ENCODE peak calls at places on chromosome 21, in eight cellular contexts. K is fibroblast of lung, Y is MM.1S, I is Peyer's patch, M is lower lobe of right lung, Q is bronchial epithelial cell, U is heart left ventricle, O is WERI-Rb-1. C is an unnamed sample.

GRCh38 chr21:35134299-35134698 is 85.2 kb upstream of the RUNX1 start:
- DNase-seq in K (no peak), Y (no peak), I (no peak), M (no peak), Q (no peak), U (no peak), O (no peak), C (no peak)

GRCh38 chr21:32306021-32306780 is 7.5 kb downstream of the MRAP start:
- DNase-seq in K (peak; percentile 5), Y (no peak), I (no peak), M (no peak), Q (no peak), U (no peak), O (peak; percentile 50), C (no peak)

GRCh38 chr21:27802816-27803475 is 836.1 kb upstream of the ADAMTS5 start:
- DNase-seq in K (no peak), Y (peak; percentile 67), I (peak; percentile 60), M (no peak), Q (no peak), U (peak; percentile 9), O (peak; percentile 26), C (no peak)

GRCh38 chr21:26437326-26438009 is 135.6 kb downstream of the CYYR1 start:
- DNase-seq in K (peak; percentile 62), Y (no peak), I (no peak), M (no peak), Q (no peak), U (no peak), O (no peak), C (no peak)

GRCh38 chr21:9839011-9839661 is 682.2 kb upstream of the TPTE start:
- DNase-seq in K (no peak), Y (no peak), I (no peak), M (peak; percentile 53), Q (no peak), U (no peak), O (no peak), C (no peak)

GRCh38 chr21:38067086-38067739 is 151.0 kb upstream of the KCNJ6 start:
- DNase-seq in K (no peak), Y (no peak), I (no peak), M (no peak), Q (no peak), U (no peak), O (no peak), C (no peak)

GRCh38 chr21:33036430-33037162 is 10.9 kb downstream of the OLIG2 start:
- DNase-seq in K (peak; percentile 75), Y (peak; percentile 92), I (no peak), M (peak; percentile 60), Q (peak; percentile 44), U (no peak), O (no peak), C (no peak)

GRCh38 chr21:26506951-26507350 is 66.1 kb downstream of the CYYR1 start:
- DNase-seq in K (peak; percentile 54), Y (no peak), I (no peak), M (no peak), Q (peak; percentile 89), U (no peak), O (no peak), C (no peak)

GRCh38 chr21:26199471-26199870 is 28.9 kb upstream of the APP start:
- DNase-seq in K (peak; percentile 81), Y (no peak), I (no peak), M (no peak), Q (peak; percentile 95), U (no peak), O (no peak), C (no peak)

DNA sequence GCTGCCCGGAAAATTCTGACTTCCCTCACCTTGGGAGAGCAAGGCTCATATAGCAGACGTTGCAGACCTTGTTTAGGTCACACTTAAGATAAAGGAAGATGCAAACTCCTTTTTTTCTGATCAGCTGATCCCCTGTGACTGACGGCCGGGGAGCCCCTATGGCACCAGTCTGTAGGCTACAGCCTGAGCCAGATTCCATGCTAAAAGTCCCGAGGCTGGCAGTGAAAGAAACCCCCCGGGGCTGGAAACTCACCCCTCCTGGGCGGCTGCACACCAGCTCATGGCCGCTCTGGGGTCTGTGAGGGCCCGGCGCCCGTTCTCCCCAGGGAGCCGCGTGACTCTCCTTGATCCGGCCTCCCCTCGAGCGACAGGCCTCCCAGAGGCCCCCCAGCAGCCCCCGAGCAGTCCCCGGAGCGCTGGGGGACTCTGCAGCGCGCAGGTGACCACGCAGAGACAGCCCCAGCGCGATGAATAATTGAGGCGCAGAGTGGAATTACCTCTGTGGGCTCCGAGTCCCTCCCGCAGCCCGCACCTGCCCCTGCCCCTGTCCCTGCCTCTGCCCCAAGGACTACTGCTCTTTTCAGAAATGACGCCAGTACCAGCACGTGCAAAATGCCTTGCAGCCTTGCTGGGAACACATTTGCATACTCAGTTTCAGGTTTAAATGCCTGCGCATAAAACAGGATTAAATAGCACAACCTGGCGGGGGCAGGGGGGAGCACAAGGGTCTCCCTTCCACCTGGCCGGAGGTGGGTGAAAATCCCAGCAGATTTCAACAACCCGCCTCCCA is 62.6 kb upstream of the CLDN14 start:
- DNase-seq in K (no peak), Y (peak; percentile 98), I (no peak), M (no peak), Q (peak; percentile 3), U (no peak), O (no peak), C (peak; percentile 80)
- TF ChIP-seq CTCF in K (no peak), Y (peak; percentile 94), I (no peak), M (no peak), Q (peak; percentile 2), U (no peak), O (no peak), C (peak; percentile 74)

DNA sequence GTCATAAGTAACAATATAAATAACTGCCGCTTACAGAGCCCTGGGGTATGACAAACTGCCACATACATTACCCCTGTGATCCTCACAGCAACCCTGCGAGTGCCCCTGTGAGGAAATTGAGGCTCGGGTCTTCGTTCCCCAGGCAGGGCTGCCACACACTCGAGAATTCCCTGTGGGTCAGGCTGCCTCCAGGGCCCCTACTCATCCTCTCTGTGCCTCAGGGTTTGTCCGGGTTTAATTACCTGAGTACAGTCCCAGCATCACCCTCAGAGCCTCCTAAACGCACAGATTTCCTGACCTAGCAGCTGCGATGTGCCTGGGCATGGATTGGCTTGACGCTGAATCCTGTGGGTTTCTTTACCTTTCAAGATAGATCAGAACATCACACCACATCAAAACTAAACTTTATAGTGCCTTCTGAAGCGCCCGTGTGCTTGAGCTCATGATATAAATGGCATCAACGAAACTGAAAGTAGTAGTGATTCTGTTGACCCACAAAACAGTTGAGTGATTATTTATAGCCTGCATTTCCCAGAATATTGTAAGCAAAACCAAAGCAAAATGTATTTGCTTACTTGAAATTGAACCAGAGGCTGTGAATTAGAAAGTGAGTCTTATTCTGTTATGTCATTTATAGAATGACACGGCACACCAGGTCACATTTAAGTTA is 14.0 kb downstream of the SLC37A1 start:
- DNase-seq in K (no peak), Y (peak; percentile 98), I (peak; percentile 69), M (no peak), Q (no peak), U (no peak), O (no peak), C (peak; percentile 67)
- H3K4me3 ChIP-seq in K (no peak overlapping the region), Y (peak overlapping the region; percentile 30), I (peak overlapping the region; percentile 24), M (peak overlapping the region; percentile 25), Q (no peak overlapping the region), U (no peak overlapping the region), O (no peak overlapping the region), C (peak overlapping the region; percentile 6)

GRCh38 chr21:44498280-44498964 is 41.6 kb downstream of the KRTAP10-1 start:
- DNase-seq in K (no peak), Y (no peak), I (no peak), M (no peak), Q (no peak), U (no peak), O (no peak), C (no peak)

GRCh38 chr21:44496196-44496899 is 41.0 kb downstream of the LRRC3 start:
- DNase-seq in K (no peak), Y (no peak), I (no peak), M (no peak), Q (no peak), U (no peak), O (no peak), C (no peak)

GRCh38 chr21:44496900-44497550 is 41.7 kb downstream of the LRRC3 start:
- DNase-seq in K (no peak), Y (no peak), I (no peak), M (no peak), Q (no peak), U (no peak), O (no peak), C (no peak)

GRCh38 chr21:44498965-44499560 is 40.9 kb downstream of the KRTAP10-1 start:
- DNase-seq in K (no peak), Y (no peak), I (no peak), M (no peak), Q (no peak), U (no peak), O (no peak), C (no peak)

GRCh38 chr21:44497641-44498243 is 42.3 kb downstream of the KRTAP10-1 start:
- DNase-seq in K (no peak), Y (no peak), I (no peak), M (no peak), Q (no peak), U (no peak), O (peak; percentile 45), C (no peak)
- H3K27me3 ChIP-seq in K (no peaks in the 10 kb centered on the region), Y (peaks cover 100% of the 10 kb centered on the region), I (no peaks in the 10 kb centered on the region), M (peaks cover 26% of the 10 kb centered on the region), Q (no peaks in the 10 kb centered on the region), U (no peaks in the 10 kb centered on the region), O (no peaks in the 10 kb centered on the region), C (no peaks in the 10 kb centered on the region)

GRCh38 chr21:14541840-14542495 is 4.1 kb downstream of the SAMSN1 start:
- DNase-seq in K (no peak), Y (no peak), I (no peak), M (no peak), Q (no peak), U (no peak), O (no peak), C (no peak)
- TF ChIP-seq CTCF in K (no peak), Y (no peak), I (no peak), M (no peak), Q (no peak), U (no peak), O (no peak), C (no peak)

DNA sequence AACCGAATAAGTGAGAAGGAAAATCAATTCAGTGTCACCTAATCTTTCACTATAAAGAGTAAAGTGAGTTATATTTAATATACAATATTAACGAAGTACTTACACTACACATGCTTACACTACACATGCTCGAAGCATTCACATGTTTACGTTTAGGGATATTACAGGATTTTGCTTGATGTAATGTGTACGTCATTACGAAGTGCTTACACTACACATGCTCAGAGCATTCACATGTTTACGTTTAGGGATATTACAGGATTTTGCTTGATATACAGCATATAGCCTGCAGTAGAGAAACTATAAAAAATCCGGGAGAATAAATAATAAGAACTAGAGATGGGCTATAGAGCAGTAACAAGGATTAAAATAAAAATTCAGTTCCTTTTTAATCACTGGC is 538.8 kb upstream of the CXADR start:
- DNase-seq in K (no peak), Y (no peak), I (no peak), M (no peak), Q (no peak), U (no peak), O (no peak), C (no peak)
- H3K4me3 ChIP-seq in K (no peak overlapping the region), Y (no peak overlapping the region), I (no peak overlapping the region), M (no peak overlapping the region), Q (no peak overlapping the region), U (no peak overlapping the region), O (no peak overlapping the region), C (no peak overlapping the region)

GRCh38 chr21:43944757-43945156 is 67.4 kb upstream of the TRAPPC10 start:
- DNase-seq in K (no peak), Y (no peak), I (no peak), M (no peak), Q (peak; percentile 18), U (no peak), O (no peak), C (no peak)
- H3K27me3 ChIP-seq in K (no peaks in the 10 kb centered on the region), Y (no peaks in the 10 kb centered on the region), I (no peaks in the 10 kb centered on the region), M (no peaks in the 10 kb centered on the region), Q (no peaks in the 10 kb centered on the region), U (no peaks in the 10 kb centered on the region), O (no peaks in the 10 kb centered on the region), C (no peaks in the 10 kb centered on the region)